ENCODE peak calls at places on chromosomes 13 and 19, in four cellular contexts. S is cardiac fibroblast, C is thoracic aorta, N is NCI-H524 treated with DMSO at 0.1 percent for 48 hours. W is an unnamed sample.

GRCh38 chr13:77729502-77730221 is 32.2 kb downstream of the SLAIN1 start:
- DNase-seq in S (no peak), N (no peak), C (no peak), W (no peak)

GRCh38 chr13:113658836-113659235 is 838 bp upstream of the ATP4B start:
- DNase-seq in S (no peak), C (no peak), N (no peak), W (peak)

GRCh38 chr13:67023088-67023893 is 206.8 kb downstream of the PCDH9 start:
- DNase-seq in C (no peak), S (peak), N (no peak), W (no peak)

GRCh38 chr13:90105881-90106496 is 1241.5 kb upstream of the MIR17HG start:
- DNase-seq in N (no peak), S (peak), C (no peak), W (no peak)

GRCh38 chr19:37928527-37929286 is 21.7 kb downstream of the SIPA1L3 start:
- DNase-seq in S (no peak), C (no peak), N (no peak), W (no peak)

GRCh38 chr19:35756373-35757230 is at the start of gene HSPB6:
- DNase-seq in S (peak), N (no peak), C (no peak), W (no peak)

GRCh38 chr19:34487651-34488051 is 6.1 kb downstream of the WTIP start:
- DNase-seq in N (no peak), S (no peak), C (no peak), W (peak)

GRCh38 chr13:27821566-27821965 is 29.3 kb downstream of the GSX1 start:
- DNase-seq in C (no peak), N (no peak), S (no peak), W (no peak)

GRCh38 chr13:114110091-114110829 is 22.2 kb downstream of the RASA3 start:
- DNase-seq in C (no peak), S (no peak), N (no peak), W (peak)

GRCh38 chr13:20340759-20341161 is 108.6 kb upstream of the GJB6 start:
- DNase-seq in S (peak), C (no peak), N (no peak), W (no peak)

GRCh38 chr13:101258071-101258470 is 158.2 kb downstream of the NALCN start:
- DNase-seq in C (no peak), N (no peak), S (peak), W (no peak)

GRCh38 chr19:15468675-15469512 is 4.5 kb upstream of the RASAL3 start:
- DNase-seq in S (no peak), N (no peak), C (no peak), W (no peak)

GRCh38 chr19:510606-511100 is 3.4 kb downstream of the TPGS1 start:
- DNase-seq in C (no peak), N (no peak), S (peak), W (no peak)

GRCh38 chr13:28049215-28049614 is 51.2 kb downstream of the FLT3 start:
- DNase-seq in N (no peak), S (no peak), C (no peak), W (no peak)

GRCh38 chr19:7857727-7858701 is 16.2 kb downstream of the PRR36 start:
- DNase-seq in S (no peak), N (no peak), C (no peak), W (no peak)

GRCh38 chr13:32045963-32046785 is 14.6 kb downstream of the FRY start:
- DNase-seq in N (no peak), S (peak), C (no peak), W (no peak)

GRCh38 chr19:37885392-37885791 is 21.0 kb downstream of the WDR87 start:
- DNase-seq in N (no peak), S (no peak), C (no peak), W (no peak)

GRCh38 chr19:44644391-44645016 is 794 bp downstream of the PVR start:
- DNase-seq in S (peak), C (no peak), N (no peak), W (peak)